ENCODE peak calls at places on chromosomes 3 and 15, in ten cellular contexts. One of them, this sample, is unnamed.

GRCh38 chr3:150385296-150386242 is 22.5 kb upstream of the TSC22D2 start:
- DNase-seq in bronchial epithelial cell: no peak
- DNase-seq in cardiac fibroblast: no peak
- DNase-seq in suprapubic skin: no peak
- DNase-seq in body of pancreas: no peak
- DNase-seq in CD8-positive, alpha-beta memory T cell: no peak
- DNase-seq in cardiac muscle cell: no peak
- DNase-seq in uterus: no peak
- DNase-seq in astrocyte of the spinal cord: no peak
- DNase-seq in H7: no peak
- DNase-seq in this sample: no peak

GRCh38 chr3:46695962-46696922 is 2.8 kb upstream of the ALS2CL start:
- DNase-seq in H7: no peak
- DNase-seq in suprapubic skin: no peak
- DNase-seq in bronchial epithelial cell: peak; percentile 79
- DNase-seq in cardiac muscle cell: peak; percentile 31
- DNase-seq in cardiac fibroblast: peak; percentile 22
- DNase-seq in uterus: no peak
- DNase-seq in CD8-positive, alpha-beta memory T cell: no peak
- DNase-seq in body of pancreas: no peak
- DNase-seq in astrocyte of the spinal cord: no peak
- DNase-seq in this sample: no peak

GRCh38 chr3:172332256-172333041 is 115.8 kb downstream of the GHSR start:
- DNase-seq in CD8-positive, alpha-beta memory T cell: peak; percentile 35
- DNase-seq in cardiac fibroblast: peak; percentile 73
- DNase-seq in uterus: peak; percentile 74
- DNase-seq in H7: peak; percentile 64
- DNase-seq in cardiac muscle cell: peak; percentile 75
- DNase-seq in bronchial epithelial cell: peak; percentile 61
- DNase-seq in body of pancreas: peak; percentile 69
- DNase-seq in suprapubic skin: no peak
- DNase-seq in astrocyte of the spinal cord: peak; percentile 49
- DNase-seq in this sample: no peak

GRCh38 chr3:148360046-148360445 is 337.7 kb upstream of the AGTR1 start:
- DNase-seq in bronchial epithelial cell: no peak
- DNase-seq in CD8-positive, alpha-beta memory T cell: no peak
- DNase-seq in body of pancreas: no peak
- DNase-seq in H7: no peak
- DNase-seq in astrocyte of the spinal cord: peak; percentile 43
- DNase-seq in cardiac fibroblast: peak; percentile 23
- DNase-seq in cardiac muscle cell: peak; percentile 13
- DNase-seq in suprapubic skin: no peak
- DNase-seq in uterus: no peak
- DNase-seq in this sample: peak; percentile 30

GRCh38 chr3:55607844-55608243 is 120.7 kb upstream of the WNT5A start:
- DNase-seq in cardiac fibroblast: no peak
- DNase-seq in CD8-positive, alpha-beta memory T cell: no peak
- DNase-seq in bronchial epithelial cell: no peak
- DNase-seq in cardiac muscle cell: peak; percentile 10
- DNase-seq in body of pancreas: no peak
- DNase-seq in astrocyte of the spinal cord: no peak
- DNase-seq in uterus: no peak
- DNase-seq in suprapubic skin: no peak
- DNase-seq in H7: no peak
- DNase-seq in this sample: no peak

GRCh38 chr3:151962371-151962770 is 88.9 kb downstream of the SUCNR1 start:
- DNase-seq in bronchial epithelial cell: no peak
- DNase-seq in astrocyte of the spinal cord: no peak
- DNase-seq in uterus: no peak
- DNase-seq in H7: no peak
- DNase-seq in cardiac muscle cell: no peak
- DNase-seq in cardiac fibroblast: no peak
- DNase-seq in suprapubic skin: no peak
- DNase-seq in CD8-positive, alpha-beta memory T cell: no peak
- DNase-seq in body of pancreas: no peak
- DNase-seq in this sample: no peak

GRCh38 chr3:125374501-125374995 is 577 bp downstream of the ZNF148 start:
- DNase-seq in suprapubic skin: no peak
- DNase-seq in CD8-positive, alpha-beta memory T cell: peak; percentile 41
- DNase-seq in uterus: peak; percentile 22
- DNase-seq in cardiac muscle cell: peak; percentile 62
- DNase-seq in body of pancreas: peak; percentile 42
- DNase-seq in bronchial epithelial cell: peak; percentile 35
- DNase-seq in cardiac fibroblast: peak; percentile 51
- DNase-seq in astrocyte of the spinal cord: peak; percentile 40
- DNase-seq in H7: peak; percentile 89
- DNase-seq in this sample: no peak

GRCh38 chr3:37492977-37493471 is 318.6 kb upstream of the LRRFIP2 start:
- DNase-seq in CD8-positive, alpha-beta memory T cell: no peak
- DNase-seq in cardiac muscle cell: peak; percentile 74
- DNase-seq in body of pancreas: no peak
- DNase-seq in bronchial epithelial cell: peak; percentile 8
- DNase-seq in uterus: peak; percentile 25
- DNase-seq in astrocyte of the spinal cord: peak; percentile 2
- DNase-seq in suprapubic skin: no peak
- DNase-seq in H7: no peak
- DNase-seq in cardiac fibroblast: peak; percentile 72
- DNase-seq in this sample: peak; percentile 7

GRCh38 chr15:78618490-78618934 is 2.3 kb downstream of the CHRNA3 start:
- DNase-seq in uterus: peak; percentile 95
- DNase-seq in H7: peak; percentile 88
- DNase-seq in astrocyte of the spinal cord: peak; percentile 80
- DNase-seq in suprapubic skin: peak; percentile 94
- DNase-seq in bronchial epithelial cell: peak; percentile 67
- DNase-seq in cardiac muscle cell: peak; percentile 94
- DNase-seq in cardiac fibroblast: peak; percentile 91
- DNase-seq in CD8-positive, alpha-beta memory T cell: peak; percentile 78
- DNase-seq in body of pancreas: peak; percentile 91
- DNase-seq in this sample: peak; percentile 67

GRCh38 chr15:78619022-78619950 is 1.5 kb downstream of the CHRNA3 start:
- DNase-seq in H7: peak; percentile 78
- DNase-seq in uterus: no peak
- DNase-seq in bronchial epithelial cell: no peak
- DNase-seq in body of pancreas: no peak
- DNase-seq in suprapubic skin: peak; percentile 53
- DNase-seq in cardiac muscle cell: no peak
- DNase-seq in astrocyte of the spinal cord: no peak
- DNase-seq in cardiac fibroblast: no peak
- DNase-seq in CD8-positive, alpha-beta memory T cell: no peak
- DNase-seq in this sample: no peak

GRCh38 chr15:78621810-78622402 is 1.1 kb upstream of the CHRNA3 start:
- DNase-seq in uterus: no peak
- DNase-seq in cardiac muscle cell: no peak
- DNase-seq in astrocyte of the spinal cord: no peak
- DNase-seq in bronchial epithelial cell: no peak
- DNase-seq in H7: no peak
- DNase-seq in CD8-positive, alpha-beta memory T cell: no peak
- DNase-seq in cardiac fibroblast: no peak
- DNase-seq in body of pancreas: no peak
- DNase-seq in suprapubic skin: peak; percentile 68
- DNase-seq in this sample: no peak

GRCh38 chr15:78620021-78620838 is 566 bp downstream of the CHRNA3 start:
- DNase-seq in suprapubic skin: peak; percentile 72
- DNase-seq in bronchial epithelial cell: no peak
- DNase-seq in body of pancreas: no peak
- DNase-seq in cardiac muscle cell: peak; percentile 15
- DNase-seq in H7: peak; percentile 92
- DNase-seq in uterus: no peak
- DNase-seq in CD8-positive, alpha-beta memory T cell: no peak
- DNase-seq in astrocyte of the spinal cord: no peak
- DNase-seq in cardiac fibroblast: peak; percentile 6
- DNase-seq in this sample: no peak

DNA sequence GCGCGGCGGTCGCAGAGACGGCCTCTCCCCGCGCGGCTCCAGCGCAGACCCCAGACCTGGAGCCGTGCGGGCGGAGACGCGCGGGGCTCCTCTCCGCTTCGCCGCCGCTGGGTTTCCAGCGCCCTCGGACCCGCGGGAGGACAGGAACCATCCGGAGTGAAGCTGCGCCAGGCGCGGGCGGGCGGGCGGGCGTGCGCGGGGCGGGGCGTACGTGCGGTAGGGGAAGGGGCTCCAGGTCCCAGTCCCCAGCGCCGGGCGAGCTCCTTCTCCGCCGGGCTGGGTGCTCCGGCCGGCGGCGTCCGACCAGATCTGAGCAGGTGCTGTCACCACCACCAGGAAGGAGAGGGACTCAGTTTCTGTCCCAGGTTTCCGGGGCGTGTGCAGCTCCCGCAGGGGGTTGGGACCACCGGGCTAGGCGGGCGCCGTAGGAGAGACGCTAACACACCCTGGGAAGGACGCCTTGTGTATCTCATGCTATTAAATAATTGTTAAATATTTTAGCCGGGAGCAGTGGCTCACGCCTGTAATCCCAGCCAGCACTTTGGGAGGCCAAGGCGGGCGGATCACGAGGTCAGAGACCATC is at the start of gene CHRNA3:
- DNase-seq in body of pancreas: no peak
- DNase-seq in suprapubic skin: peak; percentile 48
- DNase-seq in cardiac muscle cell: no peak
- DNase-seq in uterus: no peak
- DNase-seq in H7: peak; percentile 93
- DNase-seq in astrocyte of the spinal cord: no peak
- DNase-seq in cardiac fibroblast: no peak
- DNase-seq in bronchial epithelial cell: no peak
- DNase-seq in CD8-positive, alpha-beta memory T cell: no peak
- DNase-seq in this sample: no peak
- H3K4me3 ChIP-seq in body of pancreas: no peak within 1 kb of the TSS
- H3K4me3 ChIP-seq in suprapubic skin: peak within 1 kb of the TSS; percentile 52
- H3K4me3 ChIP-seq in cardiac muscle cell: peak within 1 kb of the TSS; percentile 60
- H3K4me3 ChIP-seq in uterus: peak within 1 kb of the TSS; percentile 12
- H3K4me3 ChIP-seq in H7: peak within 1 kb of the TSS; percentile 63
- H3K4me3 ChIP-seq in astrocyte of the spinal cord: no peak within 1 kb of the TSS
- H3K4me3 ChIP-seq in cardiac fibroblast: no peak within 1 kb of the TSS
- H3K4me3 ChIP-seq in bronchial epithelial cell: peak within 1 kb of the TSS; percentile 5
- H3K4me3 ChIP-seq in CD8-positive, alpha-beta memory T cell: no peak within 1 kb of the TSS
- H3K4me3 ChIP-seq in this sample: peak within 1 kb of the TSS; percentile 23

GRCh38 chr15:70856884-70857546 is 3.1 kb upstream of the LARP6 start:
- DNase-seq in body of pancreas: peak; percentile 41
- DNase-seq in CD8-positive, alpha-beta memory T cell: no peak
- DNase-seq in uterus: peak; percentile 94
- DNase-seq in cardiac fibroblast: peak; percentile 99
- DNase-seq in suprapubic skin: no peak
- DNase-seq in bronchial epithelial cell: peak; percentile 96
- DNase-seq in astrocyte of the spinal cord: peak; percentile 98
- DNase-seq in cardiac muscle cell: peak; percentile 99
- DNase-seq in H7: no peak
- DNase-seq in this sample: peak; percentile 99

GRCh38 chr15:70855764-70856163 is 1.8 kb upstream of the LARP6 start:
- DNase-seq in astrocyte of the spinal cord: no peak
- DNase-seq in bronchial epithelial cell: no peak
- DNase-seq in uterus: no peak
- DNase-seq in cardiac fibroblast: no peak
- DNase-seq in H7: no peak
- DNase-seq in CD8-positive, alpha-beta memory T cell: no peak
- DNase-seq in body of pancreas: no peak
- DNase-seq in suprapubic skin: no peak
- DNase-seq in cardiac muscle cell: no peak
- DNase-seq in this sample: no peak

GRCh38 chr15:70854669-70854976 is 666 bp upstream of the LARP6 start:
- DNase-seq in bronchial epithelial cell: peak; percentile 64
- DNase-seq in astrocyte of the spinal cord: no peak
- DNase-seq in H7: no peak
- DNase-seq in cardiac fibroblast: peak; percentile 49
- DNase-seq in CD8-positive, alpha-beta memory T cell: no peak
- DNase-seq in uterus: peak; percentile 42
- DNase-seq in suprapubic skin: no peak
- DNase-seq in cardiac muscle cell: peak; percentile 46
- DNase-seq in body of pancreas: no peak
- DNase-seq in this sample: no peak

GRCh38 chr15:70857547-70858265 is 3.7 kb upstream of the LARP6 start:
- DNase-seq in cardiac muscle cell: peak; percentile 36
- DNase-seq in body of pancreas: no peak
- DNase-seq in H7: no peak
- DNase-seq in uterus: no peak
- DNase-seq in astrocyte of the spinal cord: peak; percentile 47
- DNase-seq in bronchial epithelial cell: no peak
- DNase-seq in CD8-positive, alpha-beta memory T cell: no peak
- DNase-seq in suprapubic skin: no peak
- DNase-seq in cardiac fibroblast: peak; percentile 42
- DNase-seq in this sample: no peak

DNA sequence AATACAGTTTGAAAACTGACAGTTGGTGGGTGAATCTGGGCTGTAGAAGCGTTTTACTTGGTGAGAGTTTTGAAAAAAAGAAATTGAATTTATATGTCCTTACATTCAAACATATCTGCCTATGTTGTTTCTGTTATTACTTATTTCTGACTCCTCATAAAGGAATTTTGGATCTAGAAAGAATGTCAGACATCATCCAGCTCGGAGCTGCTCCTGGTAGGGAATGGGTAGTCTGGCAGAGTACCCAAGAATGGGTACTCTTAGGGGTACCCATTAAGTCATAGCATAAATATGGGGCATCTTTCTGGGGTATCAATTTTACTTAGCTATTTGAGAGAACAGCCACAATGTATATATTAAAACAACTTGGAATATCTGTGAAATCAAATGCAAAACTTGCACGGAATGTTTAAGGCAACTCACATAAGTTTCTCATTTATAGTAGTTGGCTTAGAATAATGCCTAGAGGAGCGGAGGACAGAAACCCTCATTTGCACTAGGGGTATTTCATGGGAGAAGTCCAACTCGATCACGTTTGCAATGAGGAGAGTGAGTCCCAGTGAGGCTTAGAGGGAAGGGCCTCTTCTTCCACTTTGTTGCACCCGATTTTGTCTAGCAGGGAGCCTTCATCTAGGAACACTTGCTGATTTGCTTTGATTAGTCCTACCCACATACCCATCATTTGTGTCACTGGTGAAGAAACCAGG is 2.4 kb upstream of the LARP6 start:
- DNase-seq in cardiac fibroblast: peak; percentile 53
- DNase-seq in cardiac muscle cell: peak; percentile 56
- DNase-seq in CD8-positive, alpha-beta memory T cell: no peak
- DNase-seq in suprapubic skin: no peak
- DNase-seq in body of pancreas: no peak
- DNase-seq in bronchial epithelial cell: no peak
- DNase-seq in H7: no peak
- DNase-seq in astrocyte of the spinal cord: peak; percentile 35
- DNase-seq in uterus: no peak
- DNase-seq in this sample: no peak
- H3K4me3 ChIP-seq in cardiac fibroblast: no peak overlapping the region
- H3K4me3 ChIP-seq in cardiac muscle cell: no peak overlapping the region
- H3K4me3 ChIP-seq in CD8-positive, alpha-beta memory T cell: no peak overlapping the region
- H3K4me3 ChIP-seq in suprapubic skin: no peak overlapping the region
- H3K4me3 ChIP-seq in body of pancreas: no peak overlapping the region
- H3K4me3 ChIP-seq in bronchial epithelial cell: no peak overlapping the region
- H3K4me3 ChIP-seq in H7: no peak overlapping the region
- H3K4me3 ChIP-seq in astrocyte of the spinal cord: no peak overlapping the region
- H3K4me3 ChIP-seq in uterus: no peak overlapping the region
- H3K4me3 ChIP-seq in this sample: peak overlapping the region; percentile 18

DNA sequence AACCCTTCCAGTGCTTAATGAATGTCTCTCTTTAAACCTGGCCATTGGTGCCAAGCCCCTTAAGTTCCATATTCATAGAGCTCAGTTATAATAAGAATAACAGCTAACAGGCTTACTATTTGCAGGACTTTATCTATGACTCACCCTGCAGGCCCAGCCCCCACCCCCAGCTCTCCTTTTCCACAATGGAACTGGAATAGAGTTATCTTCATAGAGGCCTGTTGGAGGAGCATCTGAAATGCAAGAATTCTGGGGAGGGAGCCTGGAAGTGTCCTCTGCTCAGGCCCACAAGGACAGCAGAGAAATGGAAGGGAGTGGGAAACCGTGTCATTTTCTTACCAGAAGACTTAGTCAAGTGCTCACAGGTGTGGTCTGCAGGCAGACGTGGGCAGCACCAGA is 52.8 kb downstream of the SEMA5B start:
- DNase-seq in H7: no peak
- DNase-seq in CD8-positive, alpha-beta memory T cell: no peak
- DNase-seq in suprapubic skin: no peak
- DNase-seq in cardiac fibroblast: peak; percentile 72
- DNase-seq in astrocyte of the spinal cord: peak; percentile 57
- DNase-seq in body of pancreas: no peak
- DNase-seq in bronchial epithelial cell: peak; percentile 35
- DNase-seq in uterus: peak; percentile 85
- DNase-seq in cardiac muscle cell: peak; percentile 73
- DNase-seq in this sample: no peak
- H3K4me3 ChIP-seq in H7: no peak overlapping the region
- H3K4me3 ChIP-seq in CD8-positive, alpha-beta memory T cell: no peak overlapping the region
- H3K4me3 ChIP-seq in suprapubic skin: no peak overlapping the region
- H3K4me3 ChIP-seq in cardiac fibroblast: no peak overlapping the region
- H3K4me3 ChIP-seq in astrocyte of the spinal cord: no peak overlapping the region
- H3K4me3 ChIP-seq in body of pancreas: no peak overlapping the region
- H3K4me3 ChIP-seq in bronchial epithelial cell: no peak overlapping the region
- H3K4me3 ChIP-seq in uterus: no peak overlapping the region
- H3K4me3 ChIP-seq in cardiac muscle cell: no peak overlapping the region
- H3K4me3 ChIP-seq in this sample: no peak overlapping the region

GRCh38 chr15:42576776-42577175 is 1.4 kb downstream of the STARD9 start:
- DNase-seq in cardiac fibroblast: no peak
- DNase-seq in suprapubic skin: no peak
- DNase-seq in astrocyte of the spinal cord: no peak
- DNase-seq in bronchial epithelial cell: no peak
- DNase-seq in H7: no peak
- DNase-seq in CD8-positive, alpha-beta memory T cell: no peak
- DNase-seq in body of pancreas: no peak
- DNase-seq in uterus: no peak
- DNase-seq in cardiac muscle cell: no peak
- DNase-seq in this sample: no peak
- H3K4me3 ChIP-seq in cardiac fibroblast: no peak overlapping the region
- H3K4me3 ChIP-seq in suprapubic skin: no peak overlapping the region
- H3K4me3 ChIP-seq in astrocyte of the spinal cord: no peak overlapping the region
- H3K4me3 ChIP-seq in bronchial epithelial cell: no peak overlapping the region
- H3K4me3 ChIP-seq in H7: no peak overlapping the region
- H3K4me3 ChIP-seq in CD8-positive, alpha-beta memory T cell: no peak overlapping the region
- H3K4me3 ChIP-seq in body of pancreas: no peak overlapping the region
- H3K4me3 ChIP-seq in uterus: peak overlapping the region; percentile 76
- H3K4me3 ChIP-seq in cardiac muscle cell: no peak overlapping the region
- H3K4me3 ChIP-seq in this sample: peak overlapping the region; percentile 85